ENCODE peak calls at places on chromosomes 16 and 17, in four cellular contexts. K is SK-N-SH, D is K562, X is HepG2. B is an unnamed sample.

GRCh38 chr17:37614391-37614790 is 5.2 kb upstream of the SYNRG start:
- DNase-seq in K (no peak), D (no peak), X (no peak), B (no peak)

GRCh38 chr16:56347670-56348069 is 77.7 kb downstream of the AMFR start:
- DNase-seq in K (no peak), D (no peak), X (no peak), B (no peak)

GRCh38 chr17:44004077-44004760 is at the start of gene NAGS:
- DNase-seq in K (peak), D (peak), X (peak), B (no peak)

GRCh38 chr17:79625706-79626105 is 14.9 kb upstream of the RBFOX3 start:
- DNase-seq in K (peak), D (no peak), X (no peak), B (no peak)

GRCh38 chr17:1486802-1487695 is 5.4 kb downstream of the MYO1C start:
- DNase-seq in K (no peak), D (peak), X (no peak), B (peak)

GRCh38 chr17:56891751-56892150 is 22.1 kb downstream of the TRIM25 start:
- DNase-seq in K (peak), D (peak), X (no peak), B (no peak)

GRCh38 chr17:56478836-56479447 is 114.6 kb upstream of the NOG start:
- DNase-seq in K (peak), D (peak), X (peak), B (peak)

GRCh38 chr17:21239680-21240374 is 13.4 kb downstream of the NATD1 start:
- DNase-seq in K (peak), D (peak), X (peak), B (no peak)

GRCh38 chr16:27217256-27217655 is 13.9 kb downstream of the KDM8 start:
- DNase-seq in K (peak), D (peak), X (no peak), B (no peak)

GRCh38 chr16:53369921-53370320 is 64.3 kb upstream of the RBL2 start:
- DNase-seq in K (no peak), D (no peak), X (no peak), B (no peak)

GRCh38 chr16:3767333-3767977 is 50.1 kb upstream of the TRAP1 start:
- DNase-seq in K (no peak), D (no peak), X (no peak), B (no peak)

GRCh38 chr16:72189865-72190371 is 18.0 kb upstream of the PMFBP1 start:
- DNase-seq in K (no peak), D (no peak), X (no peak), B (no peak)

GRCh38 chr17:77214743-77215142 is 74.0 kb downstream of the SEC14L1 start:
- DNase-seq in K (peak), D (peak), X (peak), B (peak)

GRCh38 chr16:15856901-15857778 is at the start of gene MYH11:
- DNase-seq in K (peak), D (peak), X (no peak), B (no peak)

GRCh38 chr16:68640972-68641371 is 4.1 kb upstream of the CDH3 start:
- DNase-seq in K (no peak), D (no peak), X (no peak), B (no peak)

GRCh38 chr17:58308173-58308984 is 20.2 kb downstream of the TSPOAP1 start:
- DNase-seq in K (peak), D (no peak), X (peak), B (no peak)

GRCh38 chr16:58176608-58177346 is 21.1 kb downstream of the CSNK2A2 start:
- DNase-seq in K (no peak), D (no peak), X (no peak), B (no peak)

GRCh38 chr16:82456683-82457082 is 170.1 kb upstream of the CDH13 start:
- DNase-seq in K (peak), D (peak), X (peak), B (peak)

GRCh38 chr17:35947156-35947585 is 3.7 kb upstream of the LYZL6 start:
- DNase-seq in K (peak), D (peak), X (peak), B (peak)

GRCh38 chr16:4253394-4254150 is 11.7 kb upstream of the SRL start:
- DNase-seq in K (peak), D (peak), X (peak), B (peak)

GRCh38 chr16:84144301-84144858 is 597 bp downstream of the HSDL1 start:
- DNase-seq in K (peak), D (peak), X (no peak), B (no peak)

GRCh38 chr17:74831442-74832146 is 28.1 kb downstream of the GRIN2C start:
- DNase-seq in K (peak), D (no peak), X (no peak), B (no peak)

DNA sequence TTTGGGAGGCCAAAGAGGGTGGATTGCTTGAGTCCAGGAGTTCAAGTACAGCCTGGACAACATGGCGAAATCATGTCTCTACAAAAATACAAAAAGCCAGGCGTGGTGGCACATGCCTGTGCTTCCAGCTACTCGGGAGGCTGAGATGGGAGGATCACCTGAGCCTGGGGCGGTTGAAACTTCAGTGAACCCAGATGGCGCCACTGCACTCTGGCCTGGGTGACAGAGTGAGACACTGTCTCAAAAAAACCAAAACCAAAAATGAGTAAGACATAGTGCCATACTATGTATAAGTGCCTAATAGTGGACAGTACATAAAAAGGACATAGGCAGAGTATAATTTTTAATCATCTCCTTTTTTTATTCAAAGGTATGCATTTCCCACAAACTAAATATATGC is 4.0 kb downstream of the CTC1 start:
- DNase-seq in K (no peak), D (no peak), X (no peak), B (no peak)
- TF ChIP-seq YY1 in K (no peak), D (no peak), X (no peak), B (no peak)

GRCh38 chr17:9765302-9765701 is 26.1 kb downstream of the DHRS7C start:
- DNase-seq in K (no peak), D (no peak), X (no peak), B (no peak)
- TF ChIP-seq ELF1 in K (no peak), D (no peak), X (no peak), B (no peak)

DNA sequence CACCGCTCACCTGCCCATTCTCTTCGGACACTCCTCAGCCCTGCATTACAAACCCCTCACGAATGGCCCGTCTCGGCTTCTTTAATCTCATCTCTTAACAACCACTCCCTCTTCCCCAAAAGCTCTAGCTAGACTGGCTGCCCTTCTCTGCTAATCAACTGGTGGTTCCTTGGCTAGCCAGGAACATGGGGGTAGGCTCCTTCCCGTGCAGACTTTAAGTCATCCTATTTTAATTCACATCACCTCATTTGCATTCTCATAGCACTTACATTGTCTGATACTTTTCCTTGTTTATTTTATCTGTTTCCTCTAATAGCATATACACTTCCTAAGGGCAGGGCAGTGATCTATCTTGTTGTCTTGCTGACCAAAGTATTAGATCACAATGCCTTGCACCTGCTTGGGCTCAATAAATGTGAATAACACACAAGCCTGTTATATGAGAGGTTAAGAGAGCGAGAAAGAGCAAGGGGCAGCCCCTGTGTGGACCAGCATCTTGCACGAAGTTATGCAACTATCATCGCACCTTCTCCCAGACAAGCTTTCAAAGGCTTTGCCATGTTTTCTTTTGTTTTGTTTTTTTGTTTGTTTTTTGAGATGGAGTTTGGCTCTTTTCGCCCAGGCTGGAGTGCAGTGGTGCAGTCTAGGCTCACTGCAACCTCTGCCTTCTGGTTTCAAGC is 9.8 kb downstream of the TP53 start:
- DNase-seq in K (no peak), D (no peak), X (no peak), B (no peak)
- TF ChIP-seq YY1 in K (no peak), D (no peak), X (no peak), B (no peak)

GRCh38 chr17:62562656-62563055 is 64.8 kb upstream of the MRC2 start:
- DNase-seq in K (no peak), D (no peak), X (peak), B (peak)
- TF ChIP-seq ELF1 in K (no peak), D (no peak), X (no peak), B (no peak)

DNA sequence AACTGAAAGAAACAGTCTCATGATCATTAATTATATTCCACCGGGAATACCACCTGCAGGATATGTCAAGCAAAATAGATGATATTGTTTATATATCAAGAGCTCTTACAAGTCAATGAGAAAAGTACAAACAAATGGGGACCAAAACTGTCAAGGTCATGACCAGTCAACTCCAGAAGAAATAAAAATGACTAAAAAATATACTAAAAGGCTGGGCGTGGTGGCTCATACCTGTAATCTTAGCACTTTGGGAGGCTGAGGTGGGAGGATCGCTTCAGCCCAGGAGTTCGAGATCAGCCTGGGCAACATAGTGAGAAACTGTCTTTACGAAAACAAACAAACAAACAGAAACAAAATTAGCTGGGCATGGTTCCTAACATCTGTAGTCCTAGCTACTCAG is 49.8 kb upstream of the SCNN1B start:
- DNase-seq in K (no peak), D (no peak), X (no peak), B (no peak)
- TF ChIP-seq YY1 in K (no peak), D (no peak), X (no peak), B (no peak)

DNA sequence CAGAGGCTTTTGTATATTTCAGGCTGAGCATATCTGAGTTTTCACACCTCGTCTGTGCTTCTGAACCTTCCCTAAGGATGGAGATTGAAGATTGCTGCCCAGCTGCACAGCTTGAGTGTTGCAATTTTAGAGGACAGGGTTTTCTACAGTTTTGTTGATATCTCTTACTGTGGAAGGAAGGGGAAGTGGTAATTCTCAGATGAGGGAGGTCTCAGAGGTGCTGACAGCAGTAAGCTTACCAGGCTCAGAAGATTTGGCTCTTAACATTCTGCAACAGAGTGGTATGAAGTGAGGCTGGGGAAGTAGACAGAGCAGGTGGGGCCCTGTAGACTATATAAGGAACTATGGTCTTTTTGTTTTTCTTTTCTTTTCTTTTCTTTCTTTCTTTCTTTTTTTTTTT is 45.8 kb upstream of the ARHGAP17 start:
- DNase-seq in K (no peak), D (no peak), X (no peak), B (no peak)
- TF ChIP-seq ELF1 in K (no peak), D (no peak), X (no peak), B (no peak)

DNA sequence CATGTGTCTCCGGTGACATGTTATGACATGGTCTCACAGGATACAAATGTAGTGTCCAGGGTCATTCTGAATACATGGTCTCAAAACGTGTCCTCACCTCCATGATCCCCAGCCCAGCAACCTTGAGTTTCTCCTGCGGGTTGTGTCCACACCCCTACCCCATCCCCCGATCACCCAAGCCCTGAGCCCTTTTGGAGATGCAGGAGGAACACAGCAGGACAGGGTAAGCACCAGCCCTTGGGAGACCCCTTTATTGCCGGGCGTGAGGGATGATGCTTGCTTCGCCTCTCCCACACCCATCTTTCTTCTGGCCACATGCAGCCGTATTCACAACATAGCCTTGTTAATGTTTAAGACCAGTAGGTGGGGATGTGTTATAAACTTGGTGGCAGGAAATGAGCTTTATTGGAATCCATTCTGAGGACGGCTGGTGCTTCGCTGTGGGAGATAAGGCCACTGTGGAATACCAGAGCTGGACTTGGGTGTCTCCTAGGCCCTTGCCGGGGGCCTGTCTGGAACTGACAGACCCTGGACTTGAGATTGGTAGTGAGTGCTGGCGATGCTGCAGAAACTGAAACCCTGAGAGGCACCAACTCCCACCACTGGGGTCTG is 5.5 kb downstream of the TMEM132E start:
- DNase-seq in K (peak), D (peak), X (no peak), B (no peak)
- TF ChIP-seq YY1 in K (no peak), D (no peak), X (no peak), B (no peak)

GRCh38 chr17:31572341-31572740 is 180.9 kb downstream of the RAB11FIP4 start:
- DNase-seq in K (no peak), D (no peak), X (no peak), B (no peak)

GRCh38 chr17:31573047-31573446 is 181.6 kb downstream of the RAB11FIP4 start:
- DNase-seq in K (no peak), D (no peak), X (no peak), B (no peak)

GRCh38 chr17:31570231-31570630 is 178.8 kb downstream of the RAB11FIP4 start:
- DNase-seq in K (no peak), D (no peak), X (no peak), B (no peak)

GRCh38 chr17:31573861-31574260 is 182.4 kb downstream of the RAB11FIP4 start:
- DNase-seq in K (peak), D (no peak), X (no peak), B (no peak)

DNA sequence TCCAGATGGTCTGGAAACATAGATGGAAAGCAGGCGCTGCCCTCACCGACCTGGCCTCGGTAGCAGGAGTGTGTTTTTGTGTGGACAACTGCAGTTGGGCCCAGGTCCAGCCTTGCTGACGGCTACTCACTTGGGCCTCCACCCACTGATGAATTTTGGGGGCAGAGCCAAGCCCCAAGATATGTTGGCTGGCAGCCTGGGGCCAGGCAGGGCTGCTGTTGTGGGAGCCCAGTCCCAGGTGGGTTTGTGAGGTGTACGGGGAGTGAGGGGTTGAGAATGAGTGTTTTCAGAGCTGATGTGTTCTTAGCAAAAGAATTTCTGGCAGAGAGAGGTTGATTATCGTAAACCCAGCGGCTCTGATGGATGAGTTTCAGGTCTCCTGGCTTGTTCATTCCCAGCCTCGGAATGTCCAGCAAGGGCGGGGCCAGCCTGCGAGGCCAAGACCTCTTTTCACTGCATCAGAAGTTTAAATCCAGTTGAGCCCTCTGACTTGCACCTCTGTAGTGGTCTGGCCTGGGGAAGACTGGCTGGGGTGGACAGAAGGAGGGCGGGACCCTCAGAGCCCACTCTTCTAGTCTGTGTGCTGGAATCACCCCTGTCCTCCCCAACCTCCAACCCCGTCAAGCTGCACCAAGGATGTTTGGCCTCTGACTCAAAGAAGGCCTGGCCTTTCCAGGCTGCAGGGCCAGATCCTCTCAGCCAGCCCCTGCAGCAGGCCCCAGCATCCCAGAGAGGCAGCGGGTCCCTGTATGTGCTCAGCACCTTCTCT is 179.8 kb downstream of the RAB11FIP4 start:
- DNase-seq in K (no peak), D (no peak), X (no peak), B (no peak)
- TF ChIP-seq ELF1 in K (no peak), D (no peak), X (no peak), B (no peak)

DNA sequence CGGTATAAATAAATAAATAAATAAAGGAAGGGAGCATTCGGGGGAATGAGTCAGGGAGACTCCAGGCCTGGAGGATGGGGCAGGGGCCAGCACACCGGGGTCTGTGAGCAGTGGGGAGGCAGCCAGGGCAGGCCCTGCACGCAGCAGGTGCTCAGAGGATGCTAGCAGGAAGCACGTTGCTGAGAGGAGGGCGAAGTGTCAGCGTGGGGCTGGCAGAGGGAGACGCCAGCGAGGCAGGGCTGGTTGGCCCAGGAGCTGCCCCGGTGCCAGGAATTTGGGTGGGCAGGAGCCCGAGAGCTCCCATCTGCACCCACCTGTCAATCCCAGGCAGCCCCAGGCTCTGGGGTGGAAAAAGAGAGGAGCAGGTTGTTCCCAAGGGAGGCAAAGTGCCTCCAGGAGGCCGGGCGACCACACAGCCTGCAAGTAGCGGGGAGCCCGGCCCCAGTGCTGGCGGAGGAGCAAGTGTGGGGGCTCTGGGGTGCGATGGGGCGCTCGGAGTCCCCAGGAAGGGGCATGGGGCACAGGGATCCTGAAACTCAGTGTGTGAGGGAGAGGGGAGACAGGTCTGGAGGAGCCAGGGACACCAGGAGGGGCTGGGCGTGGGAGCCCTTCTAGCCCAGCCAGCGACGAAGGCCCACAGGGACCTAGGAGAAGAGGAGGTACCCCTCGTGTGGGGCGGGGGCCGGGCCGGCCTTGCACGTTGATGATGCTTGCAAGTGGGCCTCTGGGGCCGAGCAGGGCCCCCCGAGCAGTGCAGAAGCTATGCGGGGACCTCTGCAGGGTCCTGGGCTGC is 28.0 kb downstream of the SOX8 start:
- DNase-seq in K (no peak), D (no peak), X (no peak), B (no peak)
- TF ChIP-seq YY1 in K (no peak), D (no peak), X (no peak), B (no peak)

DNA sequence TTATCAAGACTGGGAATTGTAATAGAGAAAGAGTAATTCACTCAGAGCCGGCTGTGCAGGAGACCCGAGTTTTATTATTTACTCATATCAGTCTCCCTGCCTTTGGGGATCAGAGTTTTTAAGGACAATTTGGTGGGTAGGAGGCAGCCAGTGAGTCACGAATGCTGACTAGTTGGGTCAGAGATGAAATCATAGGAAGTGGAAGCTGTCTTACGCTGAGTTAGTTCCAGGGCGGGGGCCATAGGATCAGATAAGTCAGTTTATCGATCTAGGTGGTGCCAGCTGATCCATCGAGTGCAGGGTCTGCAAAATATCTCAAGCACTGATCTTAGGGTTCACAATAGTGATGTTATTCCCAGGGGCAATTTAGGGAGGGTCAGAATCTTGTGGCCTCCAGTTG is 20.2 kb upstream of the GUCY2D start:
- DNase-seq in K (no peak), D (no peak), X (no peak), B (no peak)
- TF ChIP-seq ELF1 in K (no peak), D (no peak), X (no peak), B (no peak)